ENCODE peak calls at places on chromosome 14, in four cellular contexts. M, Z, P and N are unnamed samples.

GRCh38 chr14:99745307-99745951 is 47.8 kb upstream of the EML1 start:
- DNase-seq in M (no peak), Z (no peak), P (no peak), N (no peak)

GRCh38 chr14:95156153-95156764 is 1.1 kb downstream of the DICER1 start:
- DNase-seq in M (peak), Z (no peak), P (no peak), N (no peak)

GRCh38 chr14:99064262-99064954 is 207.6 kb downstream of the BCL11B start:
- DNase-seq in M (no peak), Z (no peak), P (no peak), N (no peak)

GRCh38 chr14:75306917-75307699 is 28.5 kb downstream of the FOS start:
- DNase-seq in M (peak), Z (no peak), P (no peak), N (no peak)

GRCh38 chr14:77028384-77029246 is at the start of gene IRF2BPL:
- DNase-seq in M (peak), Z (peak), P (peak), N (peak)

GRCh38 chr14:64364907-64365306 is 23.2 kb upstream of the MTHFD1 start:
- DNase-seq in M (no peak), Z (no peak), P (no peak), N (no peak)

GRCh38 chr14:91154851-91155625 is 41.2 kb downstream of the DGLUCY start:
- DNase-seq in M (peak), Z (peak), P (no peak), N (no peak)

GRCh38 chr14:92649934-92650545 is 98.4 kb downstream of the LGMN start:
- DNase-seq in M (no peak), Z (no peak), P (peak), N (no peak)

GRCh38 chr14:53399057-53399456 is 245.9 kb upstream of the DDHD1 start:
- DNase-seq in M (no peak), Z (no peak), P (no peak), N (peak)